ENCODE peak calls at places on chromosomes 4 and X, in four cellular contexts. One of them, this sample, is unnamed.

GRCh38 chr4:33882246-33882990 is 2361.9 kb downstream of the ARAP2 start:
- DNase-seq in Daoy: peak
- DNase-seq in astrocyte of the cerebellum: no peak
- DNase-seq in activated CD4-positive, alpha-beta T cell treated with anti-CD3 and anti-CD28 coated beads, Interleukin-2, amount 10 ng/mL, durations not matched to agents 7 days and 5 days: no peak
- DNase-seq in this sample: no peak

GRCh38 chr4:73891326-73891725 is 22.1 kb downstream of the CXCL1 start:
- DNase-seq in astrocyte of the cerebellum: no peak
- DNase-seq in activated CD4-positive, alpha-beta T cell treated with anti-CD3 and anti-CD28 coated beads, Interleukin-2, amount 10 ng/mL, durations not matched to agents 7 days and 5 days: no peak
- DNase-seq in Daoy: no peak
- DNase-seq in this sample: no peak

GRCh38 chr4:177070533-177070932 is 239.1 kb upstream of the NEIL3 start:
- DNase-seq in activated CD4-positive, alpha-beta T cell treated with anti-CD3 and anti-CD28 coated beads, Interleukin-2, amount 10 ng/mL, durations not matched to agents 7 days and 5 days: no peak
- DNase-seq in Daoy: no peak
- DNase-seq in astrocyte of the cerebellum: no peak
- DNase-seq in this sample: no peak

GRCh38 chrX:13223868-13224555 is 95.8 kb downstream of the ATXN3L start:
- DNase-seq in Daoy: peak
- DNase-seq in activated CD4-positive, alpha-beta T cell treated with anti-CD3 and anti-CD28 coated beads, Interleukin-2, amount 10 ng/mL, durations not matched to agents 7 days and 5 days: no peak
- DNase-seq in astrocyte of the cerebellum: peak
- DNase-seq in this sample: peak

GRCh38 chr4:85486425-85487101 is 11.6 kb downstream of the ARHGAP24 start:
- DNase-seq in Daoy: no peak
- DNase-seq in activated CD4-positive, alpha-beta T cell treated with anti-CD3 and anti-CD28 coated beads, Interleukin-2, amount 10 ng/mL, durations not matched to agents 7 days and 5 days: no peak
- DNase-seq in astrocyte of the cerebellum: no peak
- DNase-seq in this sample: no peak

GRCh38 chr4:792729-793108 is 33.2 kb downstream of the CPLX1 start:
- DNase-seq in Daoy: no peak
- DNase-seq in activated CD4-positive, alpha-beta T cell treated with anti-CD3 and anti-CD28 coated beads, Interleukin-2, amount 10 ng/mL, durations not matched to agents 7 days and 5 days: peak
- DNase-seq in astrocyte of the cerebellum: no peak
- DNase-seq in this sample: no peak

GRCh38 chrX:131739823-131740222 is 195.9 kb downstream of the OR13H1 start:
- DNase-seq in astrocyte of the cerebellum: no peak
- DNase-seq in Daoy: no peak
- DNase-seq in activated CD4-positive, alpha-beta T cell treated with anti-CD3 and anti-CD28 coated beads, Interleukin-2, amount 10 ng/mL, durations not matched to agents 7 days and 5 days: no peak
- DNase-seq in this sample: no peak

GRCh38 chr4:23238848-23239247 is 546.1 kb downstream of the GBA3 start:
- DNase-seq in activated CD4-positive, alpha-beta T cell treated with anti-CD3 and anti-CD28 coated beads, Interleukin-2, amount 10 ng/mL, durations not matched to agents 7 days and 5 days: no peak
- DNase-seq in astrocyte of the cerebellum: no peak
- DNase-seq in Daoy: no peak
- DNase-seq in this sample: no peak